ENCODE peak calls at places on chromosomes 7 and 10, in nine cellular contexts. K is CD8-positive, alpha-beta T cell; W is PC-9; M is IMR-90; A is Karpas-422; X is naive thymus-derived CD4-positive, alpha-beta T cell; Z is brain microvascular endothelial cell; S is cardiac muscle cell; E is heart right ventricle. J is an unnamed sample.

GRCh38 chr7:2639994-2640830 is 8.4 kb downstream of the TTYH3 start:
- DNase-seq in K (no peak), W (peak; percentile 25), M (no peak), A (no peak), X (no peak), Z (no peak), S (no peak), E (no peak), J (no peak)

GRCh38 chr10:76736848-76737495 is 900.6 kb downstream of the KCNMA1 start:
- DNase-seq in K (no peak), W (no peak), M (no peak), A (no peak), X (no peak), Z (no peak), S (no peak), E (no peak), J (no peak)

GRCh38 chr10:32459072-32459703 is 13.2 kb downstream of the CCDC7 start:
- DNase-seq in K (peak; percentile 66), W (no peak), M (no peak), A (no peak), X (peak; percentile 89), Z (no peak), S (no peak), E (no peak), J (no peak)

GRCh38 chr7:129855234-129855673 is 97.5 kb downstream of the UBE2H start:
- DNase-seq in K (no peak), W (no peak), M (peak; percentile 98), A (no peak), X (no peak), Z (peak; percentile 91), S (peak; percentile 89), E (no peak), J (no peak)

GRCh38 chr10:62779487-62780248 is 24.9 kb upstream of the ADO start:
- DNase-seq in K (peak; percentile 87), W (no peak), M (peak; percentile 4), A (no peak), X (peak; percentile 75), Z (peak; percentile 16), S (peak; percentile 31), E (no peak), J (no peak)

GRCh38 chr10:70197235-70197952 is 27.1 kb upstream of the SAR1A start:
- DNase-seq in K (peak; percentile 49), W (no peak), M (no peak), A (no peak), X (no peak), Z (no peak), S (no peak), E (no peak), J (no peak)

GRCh38 chr7:129501760-129502707 is at the start of gene SMKR1:
- DNase-seq in K (peak; percentile 95), W (peak; percentile 89), M (peak; percentile 23), A (peak; percentile 95), X (peak; percentile 93), Z (peak; percentile 7), S (peak; percentile 75), E (peak; percentile 59), J (peak; percentile 78)

GRCh38 chr10:88490216-88490980 is 92.7 kb downstream of the RNLS start:
- DNase-seq in K (no peak), W (no peak), M (no peak), A (no peak), X (no peak), Z (no peak), S (peak; percentile 31), E (no peak), J (no peak)

GRCh38 chr10:13837966-13838365 is 251.2 kb downstream of the PRPF18 start:
- DNase-seq in K (no peak), W (no peak), M (no peak), A (no peak), X (no peak), Z (no peak), S (no peak), E (no peak), J (no peak)

GRCh38 chr10:13839030-13839429 is 252.3 kb downstream of the PRPF18 start:
- DNase-seq in K (no peak), W (no peak), M (no peak), A (no peak), X (no peak), Z (no peak), S (no peak), E (no peak), J (no peak)

GRCh38 chr10:13831711-13832110 is 244.9 kb downstream of the PRPF18 start:
- DNase-seq in K (no peak), W (no peak), M (no peak), A (peak; percentile 48), X (no peak), Z (no peak), S (peak; percentile 51), E (peak; percentile 20), J (no peak)

GRCh38 chr10:13830385-13830784 is 243.6 kb downstream of the PRPF18 start:
- DNase-seq in K (no peak), W (no peak), M (no peak), A (no peak), X (no peak), Z (no peak), S (no peak), E (no peak), J (peak; percentile 67)

DNA sequence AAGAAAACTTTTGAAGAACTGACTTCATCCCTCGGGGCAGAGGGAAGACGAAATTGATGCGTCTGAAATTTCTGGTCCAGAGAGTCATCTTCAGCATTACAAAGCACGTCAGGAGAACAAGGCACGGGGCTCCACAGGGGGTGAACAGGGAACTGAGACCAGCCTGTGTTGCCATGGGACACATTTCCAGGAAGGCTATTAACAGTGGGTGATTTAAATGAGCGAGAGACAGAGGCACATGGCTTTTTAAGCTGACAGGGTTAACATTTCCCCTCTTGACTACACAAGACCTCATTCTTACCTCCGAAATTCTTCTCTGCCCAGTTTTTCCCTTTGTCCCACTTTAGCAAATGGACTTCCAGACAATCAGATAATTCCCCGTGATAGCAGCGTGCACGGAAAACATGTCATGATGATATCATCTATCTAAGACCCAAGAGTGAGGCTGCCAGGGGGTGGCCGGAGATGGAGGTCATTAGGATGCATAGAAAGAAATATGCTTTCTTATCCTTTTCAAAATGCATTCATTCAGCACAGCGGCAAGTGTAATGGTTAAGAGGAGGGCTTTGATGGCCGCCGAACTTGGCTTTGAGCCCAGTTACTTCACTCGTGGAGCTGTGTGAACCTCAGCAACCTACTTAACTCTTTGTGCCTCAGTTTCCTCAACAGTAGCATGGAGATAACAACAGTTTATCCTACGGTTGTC is 248.0 kb downstream of the PRPF18 start:
- DNase-seq in K (no peak), W (no peak), M (peak; percentile 52), A (no peak), X (no peak), Z (peak; percentile 83), S (peak; percentile 68), E (peak; percentile 55), J (peak; percentile 46)
- H3K27ac ChIP-seq in K (no peak overlapping the region), W (no peak overlapping the region), M (no peak overlapping the region), A (no peak overlapping the region), X (no peak overlapping the region), Z (peak overlapping the region; percentile 80), S (no peak overlapping the region), E (peak overlapping the region; percentile 53), J (peak overlapping the region; percentile 33)

DNA sequence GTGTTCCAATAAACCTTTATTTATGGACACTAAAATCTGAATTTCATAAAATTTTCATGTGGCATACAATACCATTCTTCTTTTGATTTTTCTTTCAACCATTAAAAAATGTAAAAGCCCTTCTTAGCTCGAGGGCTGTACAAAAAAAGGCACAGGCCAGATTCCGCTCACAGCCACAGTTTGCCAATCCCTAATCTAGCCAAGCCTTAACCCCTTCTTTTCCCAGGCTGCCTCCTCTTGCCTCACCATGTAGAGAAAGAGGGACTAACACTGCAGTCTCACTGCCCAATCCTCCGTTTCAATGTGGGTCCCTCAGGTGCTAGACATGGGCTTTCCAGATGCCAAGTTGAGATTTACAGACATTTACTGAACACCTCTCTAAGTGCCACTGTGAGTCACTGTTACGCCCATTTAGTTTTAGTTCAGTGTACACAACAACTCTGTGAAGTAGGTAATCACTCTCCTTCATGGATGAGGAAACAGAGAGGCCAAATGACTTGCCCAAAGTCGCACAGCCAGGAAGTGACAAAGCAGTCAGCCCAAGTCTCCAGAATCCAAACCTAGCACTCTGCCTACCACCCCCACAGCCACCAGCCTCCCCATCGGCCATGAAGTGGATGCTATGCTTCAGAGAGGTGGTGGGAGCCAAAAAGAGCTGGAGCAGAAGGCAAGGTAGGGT is 132.7 kb upstream of the PDLIM1 start:
- DNase-seq in K (no peak), W (no peak), M (no peak), A (no peak), X (no peak), Z (no peak), S (no peak), E (no peak), J (no peak)
- H3K27ac ChIP-seq in K (no peak overlapping the region), W (no peak overlapping the region), M (no peak overlapping the region), A (no peak overlapping the region), X (no peak overlapping the region), Z (no peak overlapping the region), S (no peak overlapping the region), E (peak overlapping the region; percentile 58), J (peak overlapping the region; percentile 50)

DNA sequence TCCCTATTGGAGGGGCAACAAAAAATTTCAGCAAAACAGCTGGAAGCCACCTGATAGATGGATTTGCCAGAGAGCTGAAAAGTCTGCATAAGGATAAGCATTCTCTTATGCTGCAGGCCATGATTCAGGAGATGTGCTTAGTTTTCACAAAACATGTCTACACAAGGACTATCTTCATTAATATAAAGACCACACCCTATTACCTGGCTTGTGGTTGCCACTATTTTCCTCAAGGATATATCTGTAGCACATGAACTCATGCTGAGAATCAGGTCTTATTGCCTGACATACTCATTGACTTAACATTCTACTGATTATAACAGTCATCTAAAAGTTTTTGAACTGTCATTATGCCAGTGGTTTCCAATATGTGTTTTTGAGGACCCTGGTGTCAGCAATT is 7.1 kb upstream of the COL17A1 start:
- DNase-seq in K (no peak), W (no peak), M (no peak), A (no peak), X (no peak), Z (no peak), S (no peak), E (no peak), J (no peak)
- H3K27ac ChIP-seq in K (no peak overlapping the region), W (no peak overlapping the region), M (no peak overlapping the region), A (no peak overlapping the region), X (no peak overlapping the region), Z (no peak overlapping the region), S (no peak overlapping the region), E (no peak overlapping the region), J (no peak overlapping the region)

GRCh38 chr7:151704969-151705743 is 171.8 kb downstream of the PRKAG2 start:
- DNase-seq in K (no peak), W (no peak), M (no peak), A (no peak), X (no peak), Z (no peak), S (no peak), E (no peak), J (peak; percentile 66)

GRCh38 chr7:151707757-151708156 is 169.2 kb downstream of the PRKAG2 start:
- DNase-seq in K (no peak), W (no peak), M (no peak), A (no peak), X (no peak), Z (no peak), S (no peak), E (no peak), J (no peak)

GRCh38 chr7:151705744-151706567 is 171.0 kb downstream of the PRKAG2 start:
- DNase-seq in K (no peak), W (no peak), M (peak; percentile 52), A (peak; percentile 88), X (peak; percentile 6), Z (peak; percentile 45), S (peak; percentile 70), E (peak; percentile 53), J (peak; percentile 80)

GRCh38 chr7:151708610-151709009 is 168.3 kb downstream of the PRKAG2 start:
- DNase-seq in K (no peak), W (no peak), M (no peak), A (no peak), X (no peak), Z (no peak), S (no peak), E (no peak), J (no peak)

DNA sequence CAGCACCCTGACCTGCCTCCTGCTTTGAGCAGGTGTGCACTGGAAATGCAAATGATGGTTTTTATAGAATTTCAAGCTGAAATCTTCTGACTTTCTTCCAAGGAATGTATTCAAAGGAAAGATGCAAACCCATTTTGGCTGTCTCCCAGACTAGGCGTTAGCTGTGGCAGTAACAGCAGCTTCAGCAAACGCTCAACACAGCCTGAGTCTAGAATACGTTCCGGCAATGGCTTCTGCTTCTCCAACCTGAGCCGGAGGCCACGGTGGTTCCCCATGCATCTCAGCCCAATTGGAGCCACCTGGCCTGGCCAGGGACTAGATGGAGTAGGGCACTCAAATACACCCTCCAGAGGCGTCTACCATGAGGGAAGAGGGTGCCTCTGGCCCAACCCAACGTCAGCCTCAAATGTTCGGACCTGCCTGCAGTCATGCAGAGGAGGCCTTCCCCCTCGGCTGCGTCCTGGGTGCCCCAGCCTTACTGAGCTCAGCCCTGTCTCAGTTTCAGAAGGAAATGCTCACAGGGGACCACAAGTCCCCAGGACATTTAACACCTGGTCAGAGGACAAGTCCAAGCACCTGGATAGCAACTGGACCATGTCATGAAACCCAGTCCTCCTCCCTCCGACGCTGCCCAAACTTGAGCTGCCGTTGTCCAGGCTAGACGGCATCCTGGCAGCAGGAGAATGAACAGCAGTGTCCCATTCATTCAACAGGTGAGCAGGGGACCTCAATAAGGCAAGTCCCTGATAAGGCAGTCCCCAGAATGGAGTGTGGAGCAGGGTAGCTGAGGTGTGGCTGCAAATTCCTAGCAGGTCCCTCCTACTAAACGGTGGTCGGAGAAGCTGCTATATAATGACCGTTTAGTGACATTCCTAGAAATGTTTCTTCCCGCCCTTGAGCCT is 170.1 kb downstream of the PRKAG2 start:
- DNase-seq in K (no peak), W (no peak), M (peak; percentile 31), A (no peak), X (no peak), Z (no peak), S (peak; percentile 66), E (no peak), J (no peak)
- H3K27ac ChIP-seq in K (no peak overlapping the region), W (no peak overlapping the region), M (no peak overlapping the region), A (no peak overlapping the region), X (no peak overlapping the region), Z (no peak overlapping the region), S (peak overlapping the region; percentile 67), E (no peak overlapping the region), J (no peak overlapping the region)

J was measured in GM23338.